ENCODE peak calls at places on chromosomes 2 and 18, in five cellular contexts. L is K562, I is SK-N-SH, X is IMR-90, E is GM12878. F is an unnamed sample.

GRCh38 chr2:188444106-188444835 is 152.6 kb downstream of the GULP1 start:
- DNase-seq in L (no peak), I (no peak), X (peak), E (no peak), F (no peak)

GRCh38 chr18:11955299-11956029 is 25.8 kb upstream of the IMPA2 start:
- DNase-seq in L (peak), I (no peak), X (peak), E (no peak), F (peak)

GRCh38 chr2:109554758-109555157 is 59.0 kb downstream of the SEPTIN10 start:
- DNase-seq in L (no peak), I (no peak), X (no peak), E (no peak), F (peak)

GRCh38 chr18:7577706-7578105 is 10.6 kb downstream of the PTPRM start:
- DNase-seq in L (no peak), I (no peak), X (peak), E (no peak), F (peak)

GRCh38 chr2:230520875-230521155 is 104.8 kb downstream of the SP100 start:
- DNase-seq in L (no peak), I (no peak), X (peak), E (no peak), F (no peak)

GRCh38 chr18:60123031-60123430 is 223.2 kb downstream of the PMAIP1 start:
- DNase-seq in L (no peak), I (no peak), X (no peak), E (no peak), F (no peak)

GRCh38 chr18:63409301-63409700 is 13.0 kb downstream of the VPS4B start:
- DNase-seq in L (no peak), I (no peak), X (peak), E (no peak), F (no peak)

GRCh38 chr2:149908731-149909690 is 321.4 kb upstream of the MMADHC start:
- DNase-seq in L (no peak), I (no peak), X (peak), E (no peak), F (no peak)

GRCh38 chr18:29501952-29502351 is 1325.0 kb upstream of the CDH2 start:
- DNase-seq in L (no peak), I (no peak), X (peak), E (no peak), F (no peak)

GRCh38 chr18:44687421-44687820 is 6.7 kb downstream of the SETBP1 start:
- DNase-seq in L (no peak), I (peak), X (no peak), E (no peak), F (no peak)

GRCh38 chr2:2704380-2705093 is 373.5 kb upstream of the MYT1L start:
- DNase-seq in L (no peak), I (no peak), X (no peak), E (no peak), F (no peak)

GRCh38 chr2:238872026-238872425 is 24.1 kb downstream of the TWIST2 start:
- DNase-seq in L (no peak), I (no peak), X (no peak), E (no peak), F (no peak)

GRCh38 chr2:19301706-19302105 is 56.7 kb downstream of the OSR1 start:
- DNase-seq in L (no peak), I (no peak), X (no peak), E (no peak), F (no peak)

GRCh38 chr18:58687871-58688308 is 16.6 kb downstream of the MALT1 start:
- DNase-seq in L (no peak), I (no peak), X (no peak), E (peak), F (no peak)

GRCh38 chr18:51196811-51197660 is 445 bp downstream of the MEX3C start:
- DNase-seq in L (peak), I (peak), X (peak), E (no peak), F (no peak)

GRCh38 chr2:58574873-58575272 is 333.7 kb upstream of the FANCL start:
- DNase-seq in L (no peak), I (no peak), X (no peak), E (no peak), F (no peak)

GRCh38 chr18:8699948-8700347 is 5.4 kb upstream of the MTCL1 start:
- DNase-seq in L (no peak), I (no peak), X (peak), E (no peak), F (no peak)

GRCh38 chr18:67310826-67311225 is 205.7 kb downstream of the DSEL start:
- DNase-seq in L (no peak), I (no peak), X (peak), E (no peak), F (no peak)

GRCh38 chr2:151097930-151098329 is 163.7 kb downstream of the RBM43 start:
- DNase-seq in L (no peak), I (no peak), X (peak), E (no peak), F (no peak)

GRCh38 chr2:148989882-148990493 is 48.5 kb upstream of the LYPD6B start:
- DNase-seq in L (peak), I (peak), X (peak), E (peak), F (peak)

GRCh38 chr2:79383681-79384080 is 129.2 kb upstream of the CTNNA2 start:
- DNase-seq in L (no peak), I (no peak), X (no peak), E (no peak), F (no peak)

GRCh38 chr2:232578662-232579061 is 28.2 kb downstream of the EIF4E2 start:
- DNase-seq in L (no peak), I (no peak), X (no peak), E (no peak), F (no peak)

GRCh38 chr2:107810734-107811133 is 16.0 kb upstream of the RGPD4 start:
- DNase-seq in L (no peak), I (no peak), X (no peak), E (no peak), F (no peak)

GRCh38 chr18:76491436-76491800 is 3.6 kb downstream of the ZNF516 start:
- DNase-seq in L (peak), I (peak), X (peak), E (no peak), F (peak)

GRCh38 chr2:127384529-127384928 is 3.2 kb downstream of the MAP3K2 start:
- DNase-seq in L (no peak), I (no peak), X (no peak), E (no peak), F (no peak)

GRCh38 chr18:34773378-34773777 is 63.3 kb downstream of the DTNA start:
- DNase-seq in L (no peak), I (no peak), X (peak), E (no peak), F (no peak)
- TF ChIP-seq MXI1 in L (no peak), I (no peak), X (no peak), E (no peak), F (no peak)

DNA sequence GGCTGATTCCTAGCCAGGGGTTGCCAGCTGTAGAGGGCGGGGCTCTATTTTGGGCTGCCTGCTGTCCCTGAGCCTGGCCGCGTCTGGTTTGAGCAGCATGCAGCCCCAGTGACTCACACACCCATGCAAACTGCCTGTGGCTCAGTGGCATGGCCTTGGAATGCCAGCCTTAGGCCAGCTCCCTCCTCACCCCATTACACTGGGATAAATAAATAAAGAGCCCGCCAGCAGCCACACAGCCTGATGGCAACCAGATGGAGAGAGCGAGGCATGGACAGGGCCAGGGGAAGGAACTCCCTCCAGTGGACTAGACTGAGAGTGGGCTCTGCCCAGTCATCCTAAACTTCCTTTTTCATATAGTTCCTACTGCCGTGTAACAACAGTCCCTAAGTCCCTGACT is 18.3 kb downstream of the NHEJ1 start:
- DNase-seq in L (no peak), I (peak), X (peak), E (no peak), F (no peak)
- TF ChIP-seq MXI1 in L (no peak), I (no peak), X (peak), E (no peak), F (no peak)

GRCh38 chr2:191014653-191015020 is 666 bp upstream of the STAT1 start:
- DNase-seq in L (no peak), I (no peak), X (no peak), E (no peak), F (no peak)
- TF ChIP-seq MXI1 in L (no peak), I (no peak), X (no peak), E (no peak), F (no peak)

GRCh38 chr2:180604077-180604476 is 376.3 kb upstream of the UBE2E3 start:
- DNase-seq in L (no peak), I (no peak), X (peak), E (no peak), F (peak)
- TF ChIP-seq MXI1 in L (no peak), I (no peak), X (no peak), E (no peak), F (no peak)

F was measured in HepG2.